ENCODE peak calls at places on chromosomes 13 and 19, in four cellular contexts. Z is choroid plexus epithelial cell; A is pancreas; O is stimulated activated CD8-positive, alpha-beta memory T cell treated with anti-CD3 and anti-CD28 coated beads, Interleukin-15, amount 100 ng/mL, for 4 hours. H is an unnamed sample.
A peak's percentile ranks its signal among the peaks of the same experiment; 100 is the strongest.

GRCh38 chr19:45508931-45509691 is 1.8 kb downstream of the VASP start:
- DNase-seq in A (peak; percentile 72), Z (peak; percentile 70), O (no peak), H (peak; percentile 73)

GRCh38 chr19:51660975-51661600 is 14.5 kb upstream of the SIGLEC14 start:
- DNase-seq in O (no peak), A (peak; percentile 60), Z (peak; percentile 92), H (no peak)

GRCh38 chr19:2863818-2864217 is 3.3 kb upstream of the ZNF556 start:
- DNase-seq in Z (no peak), A (no peak), O (no peak), H (no peak)

GRCh38 chr19:33946535-33947323 is 150.1 kb downstream of the KCTD15 start:
- DNase-seq in A (no peak), O (no peak), Z (no peak), H (peak; percentile 11)

GRCh38 chr13:74136089-74136658 is 2.0 kb upstream of the KLF12 start:
- DNase-seq in A (no peak), Z (peak; percentile 83), O (no peak), H (no peak)

GRCh38 chr19:4518345-4519171 is at the start of gene PLIN4:
- DNase-seq in Z (peak; percentile 60), O (no peak), A (peak; percentile 64), H (peak; percentile 96)

GRCh38 chr19:16829822-16830289 is 658 bp downstream of the SIN3B start:
- DNase-seq in A (no peak), O (no peak), Z (no peak), H (no peak)

GRCh38 chr19:12159773-12160414 is 3.0 kb upstream of the ZNF136 start:
- DNase-seq in A (no peak), Z (no peak), O (no peak), H (no peak)

GRCh38 chr13:24228852-24229458 is 68.4 kb downstream of the SPATA13 start:
- DNase-seq in Z (peak; percentile 90), A (no peak), O (no peak), H (no peak)

GRCh38 chr13:40146586-40147240 is 491.3 kb downstream of the COG6 start:
- DNase-seq in O (no peak), Z (no peak), A (no peak), H (no peak)

GRCh38 chr19:36152061-36152885 is at the start of gene COX7A1:
- DNase-seq in A (peak; percentile 49), O (no peak), Z (peak; percentile 65), H (no peak)

GRCh38 chr13:73466561-73466960 is 407.8 kb downstream of the KLF5 start:
- DNase-seq in A (no peak), O (no peak), Z (no peak), H (no peak)

GRCh38 chr13:43652751-43653150 is 134.0 kb downstream of the ENOX1 start:
- DNase-seq in O (no peak), A (no peak), Z (no peak), H (no peak)

GRCh38 chr19:4911786-4912672 is 2.7 kb downstream of the UHRF1 start:
- DNase-seq in Z (peak; percentile 100), O (no peak), A (no peak), H (peak; percentile 53)

GRCh38 chr13:34886476-34886875 is 55.6 kb upstream of the NBEA start:
- DNase-seq in O (no peak), A (no peak), Z (no peak), H (no peak)

GRCh38 chr19:57063070-57063469 is 56.7 kb upstream of the USP29 start:
- DNase-seq in Z (no peak), A (no peak), O (no peak), H (no peak)

GRCh38 chr19:9793051-9793591 is 24.6 kb upstream of the ZNF846 start:
- DNase-seq in Z (peak; percentile 65), O (peak; percentile 48), A (no peak), H (no peak)

GRCh38 chr19:17848598-17849292 is 963 bp upstream of the JAK3 start:
- DNase-seq in O (no peak), Z (no peak), A (no peak), H (no peak)

GRCh38 chr19:40609561-40610395 is 8.6 kb downstream of the LTBP4 start:
- DNase-seq in O (peak; percentile 76), Z (peak; percentile 62), A (peak; percentile 95), H (peak; percentile 88)

GRCh38 chr13:99450416-99450815 is 50.9 kb upstream of the TM9SF2 start:
- DNase-seq in A (no peak), Z (no peak), O (no peak), H (no peak)